ENCODE peak calls at places on chromosomes 4 and X, in four cellular contexts. One of them, this sample, is unnamed. For H3K9me3, the result is how much of the 10 kb centered on the place peaks cover.

GRCh38 chrX:10103023-10103422 is 53.8 kb upstream of the CLCN4 start:
- DNase-seq in pancreas: peak
- DNase-seq in testis: no peak
- DNase-seq in endodermal cell: no peak
- DNase-seq in this sample: peak

GRCh38 chrX:43176686-43177085 is 398.7 kb upstream of the PPP1R2C start:
- DNase-seq in pancreas: no peak
- DNase-seq in testis: no peak
- DNase-seq in endodermal cell: no peak
- DNase-seq in this sample: no peak

GRCh38 chr4:172962564-172963353 is 205.9 kb upstream of the GALNT7 start:
- DNase-seq in pancreas: peak
- DNase-seq in testis: no peak
- DNase-seq in endodermal cell: no peak
- DNase-seq in this sample: no peak

GRCh38 chrX:14922437-14922836 is 49.2 kb downstream of the MOSPD2 start:
- DNase-seq in pancreas: no peak
- DNase-seq in testis: no peak
- DNase-seq in endodermal cell: no peak
- DNase-seq in this sample: peak

GRCh38 chrX:13293700-13294099 is 26.2 kb downstream of the ATXN3L start:
- DNase-seq in pancreas: no peak
- DNase-seq in testis: no peak
- DNase-seq in endodermal cell: no peak
- DNase-seq in this sample: no peak

GRCh38 chr4:106584590-106584989 is 216.0 kb upstream of the GIMD1 start:
- DNase-seq in pancreas: no peak
- DNase-seq in testis: no peak
- DNase-seq in endodermal cell: no peak
- DNase-seq in this sample: peak

GRCh38 chrX:7149421-7149820 is 1.5 kb upstream of the PUDP start:
- DNase-seq in pancreas: no peak
- DNase-seq in testis: no peak
- DNase-seq in endodermal cell: no peak
- DNase-seq in this sample: no peak

GRCh38 chr4:52894408-52894807 is 32.3 kb downstream of the RASL11B start:
- DNase-seq in pancreas: no peak
- DNase-seq in testis: no peak
- DNase-seq in endodermal cell: no peak
- DNase-seq in this sample: no peak

GRCh38 chrX:39862958-39863357 is 234.8 kb downstream of the BCOR start:
- DNase-seq in pancreas: no peak
- DNase-seq in testis: no peak
- DNase-seq in endodermal cell: no peak
- DNase-seq in this sample: peak

GRCh38 chrX:118631586-118631985 is 95.8 kb upstream of the IL13RA1 start:
- DNase-seq in pancreas: no peak
- DNase-seq in testis: no peak
- DNase-seq in endodermal cell: no peak
- DNase-seq in this sample: no peak

GRCh38 chr4:55793479-55793878 is 26.1 kb upstream of the EXOC1L start:
- DNase-seq in pancreas: no peak
- DNase-seq in testis: peak
- DNase-seq in endodermal cell: no peak
- DNase-seq in this sample: no peak

GRCh38 chrX:138858946-138859345 is 147.4 kb upstream of the FGF13 start:
- DNase-seq in pancreas: no peak
- DNase-seq in testis: no peak
- DNase-seq in endodermal cell: no peak
- DNase-seq in this sample: peak

GRCh38 chr4:6957994-6958393 is 48.4 kb downstream of the TBC1D14 start:
- DNase-seq in pancreas: no peak
- DNase-seq in testis: no peak
- DNase-seq in endodermal cell: no peak
- DNase-seq in this sample: no peak

GRCh38 chr4:172169871-172170270 is 356.7 kb downstream of the GALNTL6 start:
- DNase-seq in pancreas: no peak
- DNase-seq in testis: no peak
- DNase-seq in endodermal cell: no peak
- DNase-seq in this sample: no peak

GRCh38 chr4:38803833-38804653 is 548 bp downstream of the TLR1 start:
- DNase-seq in pancreas: no peak
- DNase-seq in testis: no peak
- DNase-seq in endodermal cell: no peak
- DNase-seq in this sample: no peak

GRCh38 chr4:38802561-38803355 is 1.8 kb downstream of the TLR1 start:
- DNase-seq in pancreas: no peak
- DNase-seq in testis: no peak
- DNase-seq in endodermal cell: no peak
- DNase-seq in this sample: no peak

GRCh38 chr4:38804654-38805295 is at the start of gene TLR1:
- DNase-seq in pancreas: no peak
- DNase-seq in testis: no peak
- DNase-seq in endodermal cell: no peak
- DNase-seq in this sample: peak

GRCh38 chr4:38800956-38801450 is 3.6 kb downstream of the TLR1 start:
- DNase-seq in pancreas: no peak
- DNase-seq in testis: no peak
- DNase-seq in endodermal cell: no peak
- DNase-seq in this sample: no peak

GRCh38 chr4:38805530-38806145 is 1.0 kb upstream of the TLR1 start:
- DNase-seq in pancreas: no peak
- DNase-seq in testis: peak
- DNase-seq in endodermal cell: no peak
- DNase-seq in this sample: no peak
- H3K4me3 ChIP-seq in pancreas: no peak
- H3K4me3 ChIP-seq in testis: no peak
- H3K4me3 ChIP-seq in endodermal cell: no peak
- H3K4me3 ChIP-seq in this sample: no peak

GRCh38 chr4:5084911-5085475 is 33.7 kb downstream of the STK32B start:
- DNase-seq in pancreas: no peak
- DNase-seq in testis: no peak
- DNase-seq in endodermal cell: no peak
- DNase-seq in this sample: no peak
- H3K9me3 ChIP-seq in pancreas: under half
- H3K9me3 ChIP-seq in testis: under half
- H3K9me3 ChIP-seq in endodermal cell: under half
- H3K9me3 ChIP-seq in this sample: under half

GRCh38 chr4:161393614-161394013 is 770.2 kb downstream of the FSTL5 start:
- DNase-seq in pancreas: no peak
- DNase-seq in testis: no peak
- DNase-seq in endodermal cell: peak
- DNase-seq in this sample: no peak
- H3K4me3 ChIP-seq in pancreas: no peak
- H3K4me3 ChIP-seq in testis: no peak
- H3K4me3 ChIP-seq in endodermal cell: no peak
- H3K4me3 ChIP-seq in this sample: no peak

GRCh38 chrX:153805436-153805835 is 11.0 kb downstream of the SSR4 start:
- DNase-seq in pancreas: no peak
- DNase-seq in testis: no peak
- DNase-seq in endodermal cell: no peak
- DNase-seq in this sample: no peak

GRCh38 chrX:153804100-153804595 is 9.7 kb downstream of the SSR4 start:
- DNase-seq in pancreas: no peak
- DNase-seq in testis: no peak
- DNase-seq in endodermal cell: no peak
- DNase-seq in this sample: no peak

GRCh38 chrX:153807976-153808375 is 13.5 kb downstream of the SSR4 start:
- DNase-seq in pancreas: no peak
- DNase-seq in testis: no peak
- DNase-seq in endodermal cell: no peak
- DNase-seq in this sample: no peak

GRCh38 chrX:153804621-153805020 is 10.2 kb downstream of the SSR4 start:
- DNase-seq in pancreas: no peak
- DNase-seq in testis: no peak
- DNase-seq in endodermal cell: no peak
- DNase-seq in this sample: no peak

GRCh38 chrX:153806999-153807575 is 12.6 kb downstream of the SSR4 start:
- DNase-seq in pancreas: no peak
- DNase-seq in testis: no peak
- DNase-seq in endodermal cell: no peak
- DNase-seq in this sample: no peak
- H3K9me3 ChIP-seq in pancreas: under half
- H3K9me3 ChIP-seq in testis: under half
- H3K9me3 ChIP-seq in endodermal cell: under half
- H3K9me3 ChIP-seq in this sample: under half

GRCh38 chrX:49072712-49073095 is 1.1 kb downstream of the PRAF2 start:
- DNase-seq in pancreas: no peak
- DNase-seq in testis: no peak
- DNase-seq in endodermal cell: no peak
- DNase-seq in this sample: no peak
- H3K4me3 ChIP-seq in pancreas: no peak
- H3K4me3 ChIP-seq in testis: peak
- H3K4me3 ChIP-seq in endodermal cell: peak
- H3K4me3 ChIP-seq in this sample: no peak

DNA sequence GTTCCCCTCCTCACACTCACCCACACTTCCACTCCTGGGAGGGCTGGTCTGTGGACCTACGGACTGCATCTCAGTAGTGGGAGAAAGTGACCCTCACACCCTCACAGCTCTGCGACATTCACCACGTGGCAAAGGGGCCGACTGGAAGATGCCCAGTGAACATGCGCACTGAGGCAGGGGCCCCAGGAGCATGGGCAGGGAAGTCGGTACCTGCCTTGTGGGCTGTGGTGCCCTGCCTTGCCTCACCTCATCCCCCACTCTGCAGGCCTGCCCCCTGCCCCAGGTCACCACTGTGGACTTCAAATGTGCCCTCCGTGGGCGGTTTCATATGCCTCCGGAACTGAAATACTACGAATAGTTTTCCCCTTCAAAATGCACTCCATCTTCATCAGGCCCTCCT is 46.2 kb upstream of the XAGE1B start:
- DNase-seq in pancreas: no peak
- DNase-seq in testis: no peak
- DNase-seq in endodermal cell: no peak
- DNase-seq in this sample: no peak
- H3K9me3 ChIP-seq in pancreas: under half
- H3K9me3 ChIP-seq in testis: under half
- H3K9me3 ChIP-seq in endodermal cell: under half
- H3K9me3 ChIP-seq in this sample: under half

DNA sequence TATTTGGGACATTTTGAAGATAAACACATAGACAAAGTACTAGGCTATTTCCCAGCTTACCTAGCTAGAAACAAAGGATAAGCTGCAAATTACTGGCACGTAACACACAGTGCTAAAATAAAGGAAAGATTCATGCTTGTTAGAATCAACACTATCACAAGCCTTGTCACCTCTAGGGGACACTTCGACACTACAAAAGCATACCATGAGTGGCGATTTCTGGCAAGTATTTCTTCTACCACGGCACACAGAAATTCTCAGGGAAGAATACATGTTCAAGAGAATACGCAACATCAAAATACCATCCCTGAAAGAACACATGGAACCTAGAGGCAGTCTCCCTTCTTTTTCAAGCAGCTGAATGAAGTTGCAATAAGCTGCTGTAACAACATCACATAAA is 5.1 kb downstream of the MECP2 start:
- DNase-seq in pancreas: no peak
- DNase-seq in testis: no peak
- DNase-seq in endodermal cell: no peak
- DNase-seq in this sample: no peak
- H3K4me3 ChIP-seq in pancreas: no peak
- H3K4me3 ChIP-seq in testis: no peak
- H3K4me3 ChIP-seq in endodermal cell: no peak
- H3K4me3 ChIP-seq in this sample: no peak

GRCh38 chr4:3836802-3837601 is 70.8 kb downstream of the ADRA2C start:
- DNase-seq in pancreas: no peak
- DNase-seq in testis: peak
- DNase-seq in endodermal cell: peak
- DNase-seq in this sample: no peak
- H3K9me3 ChIP-seq in pancreas: under half
- H3K9me3 ChIP-seq in testis: under half
- H3K9me3 ChIP-seq in endodermal cell: under half
- H3K9me3 ChIP-seq in this sample: under half

GRCh38 chr4:159283697-159284492 is 181.0 kb downstream of the RAPGEF2 start:
- DNase-seq in pancreas: no peak
- DNase-seq in testis: no peak
- DNase-seq in endodermal cell: peak
- DNase-seq in this sample: peak
- H3K4me3 ChIP-seq in pancreas: no peak
- H3K4me3 ChIP-seq in testis: no peak
- H3K4me3 ChIP-seq in endodermal cell: no peak
- H3K4me3 ChIP-seq in this sample: no peak

GRCh38 chr4:48403779-48404178 is 62.5 kb downstream of the SLAIN2 start:
- DNase-seq in pancreas: no peak
- DNase-seq in testis: no peak
- DNase-seq in endodermal cell: no peak
- DNase-seq in this sample: no peak

GRCh38 chr4:48396043-48396442 is 54.7 kb downstream of the SLAIN2 start:
- DNase-seq in pancreas: no peak
- DNase-seq in testis: no peak
- DNase-seq in endodermal cell: no peak
- DNase-seq in this sample: no peak

GRCh38 chr4:48403358-48403757 is 62.0 kb downstream of the SLAIN2 start:
- DNase-seq in pancreas: no peak
- DNase-seq in testis: no peak
- DNase-seq in endodermal cell: no peak
- DNase-seq in this sample: no peak

GRCh38 chr4:48405924-48406323 is 64.6 kb downstream of the SLAIN2 start:
- DNase-seq in pancreas: no peak
- DNase-seq in testis: no peak
- DNase-seq in endodermal cell: no peak
- DNase-seq in this sample: no peak

DNA sequence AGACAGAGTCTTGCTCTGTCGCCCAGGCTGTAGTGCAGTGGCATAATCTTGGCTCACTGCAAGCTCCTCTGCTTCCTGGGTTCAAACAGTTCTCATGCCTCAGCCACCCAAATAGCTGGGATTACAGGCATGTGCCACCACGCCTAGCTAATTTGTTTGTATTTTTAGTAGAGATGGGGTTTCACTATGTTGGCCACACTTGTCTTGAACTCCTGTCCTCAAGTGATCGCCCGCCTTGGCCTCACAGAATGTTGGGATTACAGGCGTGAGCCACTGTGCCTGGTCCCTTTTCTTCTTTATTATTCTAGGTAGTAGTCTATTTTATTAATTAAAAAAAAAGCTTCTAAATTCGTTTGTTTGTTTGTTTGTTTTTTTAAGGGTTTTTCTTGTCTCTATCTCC is 59.1 kb downstream of the SLAIN2 start:
- DNase-seq in pancreas: no peak
- DNase-seq in testis: no peak
- DNase-seq in endodermal cell: no peak
- DNase-seq in this sample: no peak
- H3K9me3 ChIP-seq in pancreas: under half
- H3K9me3 ChIP-seq in testis: under half
- H3K9me3 ChIP-seq in endodermal cell: under half
- H3K9me3 ChIP-seq in this sample: under half